ENCODE peak calls at places on chromosome 14, in four cellular contexts. Q is kidney epithelial cell, T is mucosa of descending colon, U is PC-3. D is an unnamed sample.

GRCh38 chr14:53881161-53881846 is 75.3 kb downstream of the BMP4 start:
- DNase-seq in Q (peak; percentile 39), T (no peak), U (no peak), D (no peak)

GRCh38 chr14:63725786-63726185 is 2.1 kb downstream of the SGPP1 start:
- DNase-seq in Q (no peak), T (no peak), U (no peak), D (no peak)

GRCh38 chr14:70448633-70449032 is 3.3 kb upstream of the ADAM21 start:
- DNase-seq in Q (no peak), T (no peak), U (peak; percentile 30), D (no peak)

GRCh38 chr14:75249251-75249957 is 29.2 kb upstream of the FOS start:
- DNase-seq in Q (no peak), T (no peak), U (peak; percentile 12), D (peak; percentile 44)

GRCh38 chr14:24911324-24912095 is 138.4 kb downstream of the STXBP6 start:
- DNase-seq in Q (no peak), T (no peak), U (no peak), D (no peak)

GRCh38 chr14:30608533-30609006 is 13.5 kb upstream of the SCFD1 start:
- DNase-seq in Q (peak; percentile 55), T (no peak), U (peak; percentile 51), D (no peak)

GRCh38 chr14:56723418-56723817 is 86.9 kb downstream of the OTX2 start:
- DNase-seq in Q (no peak), T (no peak), U (no peak), D (no peak)

GRCh38 chr14:63478437-63478852 is 64.7 kb downstream of the PPP2R5E start:
- DNase-seq in Q (no peak), T (no peak), U (no peak), D (no peak)

GRCh38 chr14:99724196-99724891 is 40.2 kb downstream of the CYP46A1 start:
- DNase-seq in Q (no peak), T (no peak), U (no peak), D (peak; percentile 35)

GRCh38 chr14:100620437-100621100 is 33.4 kb upstream of the BEGAIN start:
- DNase-seq in Q (no peak), T (no peak), U (no peak), D (peak; percentile 13)

GRCh38 chr14:100147181-100147631 is 12.2 kb downstream of the DEGS2 start:
- DNase-seq in Q (no peak), T (peak; percentile 60), U (no peak), D (no peak)

GRCh38 chr14:52046376-52046917 is 22.4 kb downstream of the NID2 start:
- DNase-seq in Q (no peak), T (no peak), U (no peak), D (no peak)

GRCh38 chr14:71538949-71539659 is 393.1 kb upstream of the RGS6 start:
- DNase-seq in Q (no peak), T (no peak), U (peak; percentile 19), D (no peak)

GRCh38 chr14:75979071-75979571 is 2.7 kb downstream of the TGFB3 start:
- DNase-seq in Q (no peak), T (peak; percentile 35), U (peak; percentile 34), D (peak; percentile 90)

GRCh38 chr14:99596071-99596627 is 7.9 kb downstream of the CCDC85C start:
- DNase-seq in Q (no peak), T (no peak), U (peak; percentile 36), D (no peak)

GRCh38 chr14:20772650-20773049 is 4.4 kb downstream of the EDDM3B start:
- DNase-seq in Q (no peak), T (no peak), U (no peak), D (no peak)

GRCh38 chr14:89486505-89486904 is 69.5 kb upstream of the FOXN3 start:
- DNase-seq in Q (no peak), T (no peak), U (no peak), D (no peak)

GRCh38 chr14:95286649-95287048 is 33.1 kb downstream of the CLMN start:
- DNase-seq in Q (no peak), T (no peak), U (no peak), D (no peak)

GRCh38 chr14:74941676-74942097 is 13.7 kb downstream of the PGF start:
- DNase-seq in Q (no peak), T (peak; percentile 59), U (no peak), D (peak; percentile 63)

GRCh38 chr14:100714205-100714781 is 12.4 kb upstream of the DLK1 start:
- DNase-seq in Q (no peak), T (no peak), U (no peak), D (no peak)

GRCh38 chr14:63938198-63939005 is 85.6 kb downstream of the SYNE2 start:
- DNase-seq in Q (peak; percentile 32), T (no peak), U (no peak), D (no peak)

GRCh38 chr14:96626916-96627315 is 124.7 kb downstream of the PAPOLA start:
- DNase-seq in Q (no peak), T (no peak), U (peak; percentile 28), D (peak; percentile 14)

GRCh38 chr14:70955543-70956480 is 48.6 kb downstream of the PCNX1 start:
- DNase-seq in Q (no peak), T (no peak), U (peak; percentile 44), D (no peak)

GRCh38 chr14:75141062-75141461 is 14.2 kb upstream of the NEK9 start:
- DNase-seq in Q (no peak), T (no peak), U (no peak), D (no peak)

GRCh38 chr14:63650336-63650952 is 8.8 kb upstream of the WDR89 start:
- DNase-seq in Q (no peak), T (no peak), U (no peak), D (no peak)

GRCh38 chr14:72024043-72024407 is 91.8 kb downstream of the RGS6 start:
- DNase-seq in Q (peak; percentile 16), T (no peak), U (peak; percentile 62), D (peak; percentile 32)

GRCh38 chr14:99872786-99873440 is 79.7 kb downstream of the EML1 start:
- DNase-seq in Q (no peak), T (no peak), U (no peak), D (peak; percentile 68)

GRCh38 chr14:90678420-90678819 is 137.8 kb downstream of the TTC7B start:
- DNase-seq in Q (no peak), T (no peak), U (no peak), D (no peak)

GRCh38 chr14:74892745-74893144 is 11.0 kb downstream of the DLST start:
- DNase-seq in Q (no peak), T (no peak), U (no peak), D (no peak)

GRCh38 chr14:36524220-36524837 is 4.3 kb upstream of the NKX2-1 start:
- DNase-seq in Q (no peak), T (no peak), U (no peak), D (peak; percentile 89)
- H3K4me3 ChIP-seq in Q (no peak overlapping the region), T (no peak overlapping the region), U (no peak overlapping the region), D (no peak overlapping the region)

GRCh38 chr14:39055786-39056474 is 47.1 kb downstream of the SEC23A start:
- DNase-seq in Q (no peak), T (no peak), U (no peak), D (no peak)
- H3K36me3 ChIP-seq in Q (peaks cover 4% of the 10 kb centered on the region), T (peaks cover 25% of the 10 kb centered on the region), U (peaks cover 93% of the 10 kb centered on the region), D (peaks cover 21% of the 10 kb centered on the region)

DNA sequence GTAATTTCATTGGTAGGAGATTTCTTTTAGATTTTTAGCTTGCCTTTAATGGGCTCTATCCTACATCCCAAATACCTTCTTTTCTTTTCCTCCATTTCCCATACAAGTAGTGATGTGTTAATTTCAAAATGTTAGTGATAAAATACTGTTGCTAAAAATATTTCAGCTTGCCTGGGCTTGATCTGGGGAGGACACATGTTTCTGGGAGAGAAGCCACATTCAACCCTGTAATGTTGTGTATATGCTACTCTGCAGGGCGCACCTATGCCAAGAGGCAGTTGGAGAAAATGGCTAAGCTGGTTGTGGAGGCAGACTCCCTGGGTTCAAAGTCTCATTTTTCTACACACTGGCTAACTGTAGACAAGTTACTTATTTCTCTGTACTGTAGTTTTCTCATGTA is 26.3 kb downstream of the FLRT2 start:
- DNase-seq in Q (no peak), T (no peak), U (no peak), D (no peak)
- H3K4me3 ChIP-seq in Q (no peak overlapping the region), T (no peak overlapping the region), U (no peak overlapping the region), D (no peak overlapping the region)

GRCh38 chr14:67385120-67385519 is 25.0 kb downstream of the EIF2S1 start:
- DNase-seq in Q (no peak), T (no peak), U (peak; percentile 63), D (no peak)
- H3K36me3 ChIP-seq in Q (no peaks in the 10 kb centered on the region), T (peaks cover 11% of the 10 kb centered on the region), U (peaks cover 78% of the 10 kb centered on the region), D (peaks cover 10% of the 10 kb centered on the region)

GRCh38 chr14:68628605-68629310 is 164.1 kb downstream of the ZFP36L1 start:
- DNase-seq in Q (peak; percentile 41), T (peak; percentile 65), U (peak; percentile 38), D (peak; percentile 78)
- H3K4me3 ChIP-seq in Q (no peak overlapping the region), T (no peak overlapping the region), U (peak overlapping the region; percentile 18), D (peak overlapping the region; percentile 41)

GRCh38 chr14:73286598-73286997 is 49.3 kb downstream of the PAPLN start:
- DNase-seq in Q (no peak), T (no peak), U (no peak), D (peak; percentile 49)
- H3K36me3 ChIP-seq in Q (no peaks in the 10 kb centered on the region), T (no peaks in the 10 kb centered on the region), U (no peaks in the 10 kb centered on the region), D (peaks cover 4% of the 10 kb centered on the region)

GRCh38 chr14:73887116-73887490 is 444 bp downstream of the ZNF410 start:
- DNase-seq in Q (no peak), T (no peak), U (no peak), D (no peak)

GRCh38 chr14:73886449-73887115 is at the start of gene ZNF410:
- DNase-seq in Q (peak; percentile 85), T (peak; percentile 92), U (peak; percentile 97), D (peak; percentile 90)

GRCh38 chr14:73888460-73888725 is 1.7 kb downstream of the ZNF410 start:
- DNase-seq in Q (no peak), T (no peak), U (peak; percentile 32), D (no peak)

GRCh38 chr14:73888971-73889370 is 2.3 kb downstream of the ZNF410 start:
- DNase-seq in Q (no peak), T (no peak), U (peak; percentile 5), D (no peak)

GRCh38 chr14:73887704-73888459 is 1.2 kb downstream of the ZNF410 start:
- DNase-seq in Q (no peak), T (no peak), U (peak; percentile 52), D (no peak)
- H3K4me3 ChIP-seq in Q (peak overlapping the region; percentile 91), T (no peak overlapping the region), U (peak overlapping the region; percentile 83), D (peak overlapping the region; percentile 81)